ENCODE peak calls at places on chromosomes 6 and 20, in ten cellular contexts. V is CD4-positive, CD25-positive, alpha-beta regulatory T cell; J is ovary; R is Peyer's patch; H is esophagus muscularis mucosa; S is breast epithelium; E is mammary epithelial cell; N is adrenal gland; M is SJSA1; W is SK-N-SH. I is an unnamed sample. For H3K4me1, the result is how much of the 10 kb centered on the place peaks cover.

GRCh38 chr20:17469631-17470030 is 61.5 kb downstream of the BFSP1 start:
- DNase-seq in V (no peak), J (no peak), R (no peak), H (peak), S (no peak), E (no peak), N (no peak), M (no peak), W (no peak), I (no peak)

GRCh38 chr20:8646026-8646425 is 422.9 kb upstream of the PLCB4 start:
- DNase-seq in V (no peak), J (no peak), R (no peak), H (no peak), S (no peak), E (peak), N (no peak), M (peak), W (no peak), I (no peak)

GRCh38 chr6:31740397-31741223 is 805 bp downstream of the MSH5 start:
- DNase-seq in V (no peak), J (no peak), R (no peak), H (no peak), S (no peak), E (no peak), N (no peak), M (no peak), W (no peak), I (no peak)

GRCh38 chr6:160714731-160715130 is 12.7 kb downstream of the PLG start:
- DNase-seq in V (no peak), J (no peak), R (no peak), H (no peak), S (no peak), E (no peak), N (no peak), M (no peak), W (no peak), I (no peak)

GRCh38 chr6:5827061-5828037 is 179.4 kb downstream of the NRN1 start:
- DNase-seq in V (no peak), J (no peak), R (no peak), H (no peak), S (no peak), E (no peak), N (no peak), M (no peak), W (no peak), I (no peak)

GRCh38 chr20:59820204-59821041 is 113.0 kb downstream of the SYCP2 start:
- DNase-seq in V (no peak), J (peak), R (peak), H (peak), S (peak), E (peak), N (no peak), M (no peak), W (peak), I (no peak)

GRCh38 chr6:37838209-37838921 is 18.8 kb downstream of the ZFAND3 start:
- DNase-seq in V (no peak), J (no peak), R (no peak), H (no peak), S (no peak), E (peak), N (no peak), M (no peak), W (no peak), I (no peak)

GRCh38 chr6:150070236-150070860 is 1.4 kb upstream of the ULBP3 start:
- DNase-seq in V (no peak), J (peak), R (no peak), H (no peak), S (no peak), E (peak), N (no peak), M (no peak), W (no peak), I (no peak)

GRCh38 chr6:114346451-114346850 is 3.6 kb upstream of the HS3ST5 start:
- DNase-seq in V (no peak), J (no peak), R (no peak), H (no peak), S (no peak), E (no peak), N (no peak), M (no peak), W (no peak), I (no peak)

GRCh38 chr6:46655803-46656202 is 3.0 kb downstream of the SLC25A27 start:
- DNase-seq in V (no peak), J (no peak), R (no peak), H (no peak), S (no peak), E (no peak), N (no peak), M (no peak), W (peak), I (no peak)

GRCh38 chr6:70289299-70289698 is 13.6 kb downstream of the COL9A1 start:
- DNase-seq in V (no peak), J (no peak), R (no peak), H (no peak), S (no peak), E (no peak), N (no peak), M (no peak), W (peak), I (no peak)

GRCh38 chr6:96789871-96790270 is 47.4 kb downstream of the GPR63 start:
- DNase-seq in V (no peak), J (no peak), R (no peak), H (no peak), S (no peak), E (peak), N (no peak), M (no peak), W (no peak), I (no peak)

GRCh38 chr20:62804632-62805364 is at the start of gene OGFR:
- DNase-seq in V (peak), J (peak), R (peak), H (no peak), S (no peak), E (peak), N (peak), M (peak), W (peak), I (peak)

GRCh38 chr6:1798303-1798964 is 188.7 kb downstream of the FOXC1 start:
- DNase-seq in V (no peak), J (no peak), R (no peak), H (no peak), S (no peak), E (no peak), N (no peak), M (no peak), W (no peak), I (no peak)

GRCh38 chr6:163651910-163652309 is 237.4 kb downstream of the QKI start:
- DNase-seq in V (no peak), J (no peak), R (no peak), H (no peak), S (no peak), E (peak), N (no peak), M (no peak), W (no peak), I (no peak)

GRCh38 chr6:133190912-133191311 is 50.2 kb upstream of the EYA4 start:
- DNase-seq in V (no peak), J (no peak), R (no peak), H (no peak), S (no peak), E (no peak), N (no peak), M (no peak), W (no peak), I (no peak)

GRCh38 chr20:40006168-40006860 is 682.7 kb downstream of the MAFB start:
- DNase-seq in V (no peak), J (no peak), R (no peak), H (no peak), S (no peak), E (no peak), N (no peak), M (no peak), W (no peak), I (no peak)

DNA sequence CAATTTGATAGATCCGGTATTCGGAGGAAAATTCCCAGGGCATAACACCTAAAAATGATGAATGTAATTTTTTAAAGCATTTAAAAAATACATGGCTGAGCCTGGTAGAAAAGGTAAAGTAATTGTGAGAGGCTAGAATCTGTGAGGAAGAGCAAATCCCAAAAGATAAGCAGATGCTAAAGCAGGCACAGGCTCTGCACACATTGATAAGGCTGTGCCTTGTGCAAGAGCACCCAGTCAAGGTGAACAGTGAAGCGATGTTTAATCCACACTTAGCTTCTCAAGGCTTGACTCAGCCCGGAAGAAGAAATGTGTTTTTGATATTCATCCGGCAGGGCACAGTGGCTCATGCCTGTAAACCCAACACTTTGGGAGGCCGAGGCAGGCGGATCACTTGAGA is 5.1 kb upstream of the EPB41L2 start:
- DNase-seq in V (no peak), J (no peak), R (no peak), H (no peak), S (no peak), E (no peak), N (no peak), M (no peak), W (no peak), I (no peak)
- H3K27ac ChIP-seq in V (no peak), J (no peak), R (no peak), H (no peak), S (no peak), E (no peak), N (no peak), M (peak), W (no peak), I (no peak)

GRCh38 chr20:2114106-2114505 is 12.5 kb downstream of the STK35 start:
- DNase-seq in V (no peak), J (no peak), R (no peak), H (no peak), S (no peak), E (no peak), N (no peak), M (no peak), W (no peak), I (no peak)
- H3K4me1 ChIP-seq in V (half or more), J (under half), R (under half), H (half or more), S (under half), E (under half), N (under half), M (under half), W (under half), I (under half)

DNA sequence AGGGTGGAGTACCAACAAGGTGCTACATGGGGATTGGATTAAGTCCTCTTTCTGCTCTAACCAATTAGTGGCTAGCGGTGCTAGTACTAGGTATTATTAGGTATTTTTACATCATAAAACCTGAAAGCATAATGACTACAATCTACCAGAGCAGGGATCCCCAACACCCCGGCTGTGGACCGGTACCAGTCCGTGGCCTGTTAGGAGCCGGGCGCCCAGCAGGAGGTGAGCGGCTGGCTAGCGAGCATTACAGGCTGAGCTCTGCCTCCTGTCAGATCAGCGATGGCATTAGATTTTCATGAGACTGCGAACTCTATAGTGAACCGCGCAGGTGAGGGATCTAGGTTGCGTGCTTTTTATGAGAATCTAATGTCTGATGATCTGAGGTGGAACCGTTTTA is 9.1 kb upstream of the CD40 start:
- DNase-seq in V (no peak), J (no peak), R (no peak), H (no peak), S (no peak), E (no peak), N (no peak), M (no peak), W (no peak), I (no peak)
- H3K4me3 ChIP-seq in V (no peak), J (no peak), R (no peak), H (no peak), S (no peak), E (no peak), N (no peak), M (no peak), W (no peak), I (no peak)

DNA sequence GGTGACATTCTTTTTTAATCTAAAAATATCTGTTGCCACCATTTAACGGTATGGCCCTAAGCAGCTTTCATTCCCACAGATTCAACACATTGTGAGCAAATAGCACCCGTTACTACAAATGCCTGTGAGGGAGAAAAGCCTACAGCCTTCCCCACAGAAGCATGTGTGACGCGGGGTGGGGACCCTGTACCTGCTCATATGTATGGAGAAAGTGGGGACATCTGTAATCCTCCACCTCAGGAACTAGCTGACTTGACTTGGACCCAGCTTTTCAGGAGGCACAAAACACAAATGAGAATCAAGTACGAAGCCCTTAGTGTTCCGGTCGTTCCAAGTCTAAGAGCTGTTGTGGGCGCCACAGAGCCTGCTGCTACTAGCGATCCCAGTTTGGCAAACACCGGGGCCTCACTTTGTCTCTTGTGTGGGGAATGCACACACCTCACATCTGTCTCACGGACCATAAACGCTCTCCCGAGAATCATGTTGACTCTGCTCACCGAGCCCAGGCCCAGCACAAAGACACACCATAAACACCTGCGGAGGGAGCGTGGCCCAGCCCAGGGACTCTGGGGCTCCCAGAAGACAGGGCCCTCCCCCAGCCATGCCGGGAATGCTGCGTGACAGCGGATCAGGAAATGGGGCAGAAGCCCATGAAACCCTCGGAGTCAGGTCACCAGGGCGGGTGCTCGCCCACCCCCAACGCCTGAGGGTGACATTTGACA is 21.6 kb downstream of the DLL1 start:
- DNase-seq in V (no peak), J (no peak), R (peak), H (no peak), S (no peak), E (no peak), N (no peak), M (no peak), W (no peak), I (peak)
- H3K27ac ChIP-seq in V (no peak), J (no peak), R (peak), H (no peak), S (no peak), E (no peak), N (no peak), M (no peak), W (no peak), I (no peak)

DNA sequence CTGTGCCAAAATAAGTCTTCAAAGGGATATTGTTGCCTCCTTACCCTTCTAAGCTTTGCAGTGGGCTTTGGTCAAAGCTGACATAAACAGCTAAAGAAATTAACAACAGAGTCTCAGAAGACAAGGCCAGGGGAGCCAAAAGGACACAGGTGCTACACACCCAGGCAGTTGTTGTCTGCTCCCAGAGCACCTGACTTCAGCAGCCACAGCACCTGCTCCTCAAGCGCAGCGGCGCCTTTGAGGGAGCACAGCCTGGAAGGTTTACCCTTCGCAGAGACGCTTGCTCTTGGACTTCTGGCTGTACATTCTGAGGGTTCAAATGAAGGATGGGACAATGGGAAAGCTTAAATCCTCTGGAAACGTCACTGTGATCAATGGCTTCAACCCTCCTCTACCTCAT is 16.6 kb downstream of the B4GALT5 start:
- DNase-seq in V (no peak), J (no peak), R (peak), H (no peak), S (no peak), E (no peak), N (no peak), M (no peak), W (no peak), I (no peak)
- H3K4me1 ChIP-seq in V (under half), J (under half), R (half or more), H (half or more), S (under half), E (half or more), N (under half), M (under half), W (under half), I (under half)

DNA sequence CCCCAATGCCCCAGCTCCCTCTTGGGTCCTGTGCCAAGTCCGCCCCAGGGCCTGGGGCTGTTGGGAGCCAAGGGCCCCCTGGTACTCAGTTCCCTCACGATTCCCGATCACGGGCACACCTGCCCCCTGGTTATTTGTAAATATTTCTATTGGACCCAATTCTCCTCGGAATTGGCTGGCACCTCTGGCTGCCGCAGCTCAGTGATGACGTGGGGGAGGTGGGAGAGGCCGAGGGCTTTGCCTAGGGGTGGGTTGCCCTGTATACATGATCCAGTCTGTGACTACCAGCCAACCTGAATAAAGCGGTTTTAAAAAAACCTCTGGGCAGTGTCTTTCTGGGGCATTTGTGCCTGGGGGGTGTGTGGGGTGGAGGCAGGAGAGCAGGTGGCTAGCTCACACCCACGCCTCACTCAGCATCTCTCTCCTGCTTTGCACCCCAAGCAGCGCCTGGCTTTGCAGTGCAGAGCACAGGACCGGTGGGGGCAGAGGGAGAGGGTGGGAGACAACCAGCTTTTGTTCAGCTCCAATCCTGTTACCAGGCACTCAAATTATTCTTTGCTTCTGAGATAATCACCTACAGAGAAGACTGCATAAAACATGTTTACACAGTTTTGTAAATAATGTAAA is 42.2 kb downstream of the VSTM2L start:
- DNase-seq in V (no peak), J (no peak), R (no peak), H (peak), S (peak), E (no peak), N (no peak), M (no peak), W (no peak), I (no peak)
- H3K4me3 ChIP-seq in V (no peak), J (no peak), R (no peak), H (no peak), S (no peak), E (no peak), N (no peak), M (no peak), W (no peak), I (no peak)

GRCh38 chr20:3794701-3795420 is 1.2 kb upstream of the CDC25B start:
- DNase-seq in V (no peak), J (no peak), R (no peak), H (no peak), S (no peak), E (no peak), N (no peak), M (no peak), W (peak), I (peak)
- H3K27ac ChIP-seq in V (peak), J (peak), R (peak), H (peak), S (peak), E (peak), N (no peak), M (peak), W (peak), I (peak)

GRCh38 chr20:25053207-25054132 is 4.5 kb downstream of the ACSS1 start:
- DNase-seq in V (no peak), J (peak), R (peak), H (no peak), S (no peak), E (no peak), N (peak), M (no peak), W (no peak), I (peak)
- H3K4me1 ChIP-seq in V (under half), J (half or more), R (half or more), H (half or more), S (under half), E (under half), N (under half), M (under half), W (under half), I (half or more)